ENCODE peak calls at places on chromosomes 2 and 18, in four cellular contexts. Q is K562, S is GM12878, K is HepG2. H is an unnamed sample.

GRCh38 chr2:43890855-43891254 is 52.1 kb downstream of the ABCG8 start:
- DNase-seq in S (no peak), Q (no peak), K (no peak), H (no peak)

GRCh38 chr2:196836440-196836839 is 27.3 kb upstream of the C2orf66 start:
- DNase-seq in S (no peak), K (no peak), Q (no peak), H (no peak)

GRCh38 chr2:9805435-9806297 is 37.6 kb upstream of the TAF1B start:
- DNase-seq in K (no peak), Q (no peak), S (no peak), H (no peak)

GRCh38 chr2:222105046-222105445 is 193.8 kb downstream of the PAX3 start:
- DNase-seq in K (no peak), Q (no peak), S (no peak), H (no peak)

GRCh38 chr18:13120967-13121586 is 97.5 kb upstream of the LDLRAD4 start:
- DNase-seq in S (no peak), Q (no peak), K (no peak), H (no peak)

GRCh38 chr2:120620025-120620793 is 115.5 kb upstream of the GLI2 start:
- DNase-seq in S (no peak), Q (no peak), K (no peak), H (no peak)

GRCh38 chr2:127205211-127206140 is 14.6 kb downstream of the CYP27C1 start:
- DNase-seq in K (no peak), Q (no peak), S (no peak), H (no peak)

GRCh38 chr18:8662574-8663255 is 42.6 kb upstream of the MTCL1 start:
- DNase-seq in Q (no peak), S (no peak), K (no peak), H (peak)

GRCh38 chr2:58762176-58762781 is 521.2 kb upstream of the FANCL start:
- DNase-seq in Q (peak), K (peak), S (no peak), H (peak)

GRCh38 chr2:214593723-214594122 is 182.9 kb downstream of the VWC2L start:
- DNase-seq in S (no peak), Q (no peak), K (peak), H (peak)

GRCh38 chr2:69581774-69582581 is 61.6 kb downstream of the AAK1 start:
- DNase-seq in K (peak), S (peak), Q (no peak), H (no peak)

GRCh38 chr2:230793573-230794359 is 71.0 kb upstream of the ITM2C start:
- DNase-seq in K (no peak), S (no peak), Q (no peak), H (no peak)

GRCh38 chr2:152369176-152369860 is 34.3 kb downstream of the FMNL2 start:
- DNase-seq in K (peak), Q (no peak), S (no peak), H (no peak)

GRCh38 chr2:162029287-162029901 is 44.6 kb downstream of the DPP4 start:
- DNase-seq in S (no peak), K (peak), Q (no peak), H (no peak)

GRCh38 chr2:237431372-237431771 is 17.4 kb upstream of the COL6A3 start:
- DNase-seq in Q (no peak), K (no peak), S (no peak), H (no peak)

GRCh38 chr18:63963610-63964256 is 6.1 kb upstream of the SERPINB8 start:
- DNase-seq in Q (no peak), S (no peak), K (peak), H (peak)

GRCh38 chr2:25521665-25522387 is 151.6 kb downstream of the DTNB start:
- DNase-seq in S (peak), Q (peak), K (peak), H (no peak)

GRCh38 chr2:23460228-23460627 is 75.2 kb downstream of the KLHL29 start:
- DNase-seq in K (no peak), Q (no peak), S (no peak), H (no peak)

GRCh38 chr2:88190808-88191721 is 20.9 kb downstream of the THNSL2 start:
- DNase-seq in Q (peak), S (no peak), K (peak), H (peak)

GRCh38 chr18:2985628-2986027 is 27.3 kb downstream of the LPIN2 start:
- DNase-seq in S (no peak), K (peak), Q (peak), H (no peak)

GRCh38 chr2:174764281-174765063 is at the start of gene CHRNA1:
- DNase-seq in K (no peak), Q (no peak), S (no peak), H (no peak)

GRCh38 chr18:77123313-77124231 is 9.0 kb downstream of the MBP start:
- DNase-seq in K (no peak), Q (no peak), S (no peak), H (no peak)

GRCh38 chr2:238946586-238947242 is 98.8 kb downstream of the TWIST2 start:
- DNase-seq in Q (no peak), S (no peak), K (no peak), H (no peak)

GRCh38 chr2:144679942-144680341 is 160.0 kb upstream of the ZEB2 start:
- DNase-seq in K (no peak), S (no peak), Q (no peak), H (no peak)

GRCh38 chr2:180442860-180443644 is 436.0 kb upstream of the CWC22 start:
- DNase-seq in S (no peak), Q (no peak), K (no peak), H (no peak)

DNA sequence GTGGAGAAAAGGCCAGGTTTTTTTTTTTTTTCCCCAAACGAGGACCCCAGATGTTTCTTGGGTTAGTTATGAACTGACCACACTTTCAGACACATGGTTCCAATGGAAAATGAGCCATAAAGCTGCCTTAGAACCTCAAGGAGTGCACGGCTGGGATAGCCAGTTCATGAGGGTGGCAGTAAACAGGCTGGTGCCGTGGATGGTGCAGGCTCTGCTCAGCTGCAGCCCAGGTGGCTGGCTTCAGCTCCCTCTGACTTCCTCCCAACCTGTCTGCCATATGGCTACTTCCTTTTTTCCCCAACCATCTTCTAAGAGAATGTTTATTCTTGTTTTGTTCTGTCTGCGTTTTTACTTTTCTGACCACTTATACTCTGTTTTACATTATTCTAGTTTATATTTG is 109.8 kb upstream of the LMAN1 start:
- DNase-seq in K (no peak), Q (no peak), S (no peak), H (no peak)
- TF ChIP-seq CBFB in K (no peak), Q (no peak), S (no peak), H (no peak)

GRCh38 chr2:29525921-29526320 is 395.5 kb downstream of the ALK start:
- DNase-seq in S (no peak), Q (no peak), K (no peak), H (no peak)
- TF ChIP-seq MAX in S (no peak), Q (no peak), K (no peak), H (no peak)

GRCh38 chr2:62016957-62017356 is 111.5 kb downstream of the COMMD1 start:
- DNase-seq in Q (no peak), S (no peak), K (no peak), H (no peak)

GRCh38 chr2:62010632-62011276 is 105.3 kb downstream of the COMMD1 start:
- DNase-seq in S (peak), K (no peak), Q (no peak), H (no peak)

GRCh38 chr2:62014102-62014501 is 108.6 kb downstream of the COMMD1 start:
- DNase-seq in K (peak), S (no peak), Q (no peak), H (no peak)
- TF ChIP-seq CBFB in K (no peak), S (no peak), Q (no peak), H (no peak)

GRCh38 chr2:206984206-206984605 is 44.9 kb downstream of the CPO start:
- DNase-seq in Q (no peak), K (no peak), S (no peak), H (no peak)
- TF ChIP-seq MAX in Q (no peak), K (no peak), S (no peak), H (no peak)

DNA sequence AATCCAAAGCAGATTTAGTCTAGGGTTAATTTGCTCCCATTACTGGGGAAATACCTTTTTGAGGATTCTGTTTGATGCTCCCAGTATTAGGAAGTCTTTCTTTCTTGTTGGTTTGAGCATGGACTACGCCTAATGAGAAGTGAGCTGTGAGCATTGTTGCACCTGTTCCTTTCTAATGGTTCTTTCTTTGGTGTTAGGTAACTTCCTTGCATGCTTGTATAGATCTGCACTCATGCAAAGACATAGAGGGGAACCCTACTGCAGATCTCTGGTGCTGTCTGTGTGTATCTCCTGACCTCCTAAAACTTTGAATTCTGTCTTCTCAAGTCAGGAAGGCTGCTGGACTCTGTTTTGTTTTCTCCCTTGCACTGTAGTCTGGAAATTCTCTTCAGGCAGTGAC is 12.8 kb upstream of the TDRD15 start:
- DNase-seq in K (no peak), S (no peak), Q (no peak), H (no peak)
- TF ChIP-seq CBFB in K (no peak), S (no peak), Q (no peak), H (no peak)

DNA sequence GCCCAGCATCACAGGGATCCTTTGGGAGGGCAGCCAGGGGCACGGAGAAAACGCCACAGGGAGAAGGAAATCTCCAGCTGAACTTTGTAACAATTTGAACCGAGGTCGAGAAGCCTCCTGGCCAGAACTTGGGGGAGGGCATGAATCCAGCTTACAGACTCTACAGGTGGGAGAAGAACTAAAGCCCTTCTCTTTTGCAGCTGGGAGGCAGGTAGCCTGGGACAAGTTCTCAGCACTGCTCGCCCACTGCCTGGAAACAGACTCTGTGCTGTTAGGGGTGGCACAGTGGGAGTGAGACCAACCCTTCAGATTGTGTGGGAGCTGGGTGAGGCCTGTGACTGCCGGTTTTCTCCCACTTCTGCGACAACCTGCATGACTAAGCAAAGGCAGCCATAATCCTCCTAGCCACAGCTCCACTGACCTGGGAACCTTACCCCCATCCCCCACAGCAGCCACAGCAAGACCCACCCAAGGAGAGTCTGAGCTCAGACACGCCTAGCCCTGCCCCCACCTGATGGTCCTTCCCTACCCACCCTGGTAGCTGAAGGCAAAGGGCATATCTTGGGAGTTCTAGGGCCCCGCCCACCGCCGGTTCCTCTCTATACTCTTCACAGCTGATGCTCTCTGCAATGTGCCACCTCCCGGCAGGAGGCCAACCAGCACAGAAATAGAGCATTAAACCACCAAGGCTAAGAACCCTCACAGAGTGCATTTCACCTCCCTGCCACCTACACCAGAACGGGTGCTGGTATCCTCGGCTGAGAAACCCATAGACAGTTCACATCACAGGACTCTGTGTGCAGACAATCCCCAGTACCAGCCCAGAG is 136.0 kb upstream of the SIX2 start:
- DNase-seq in K (no peak), Q (no peak), S (no peak), H (no peak)
- TF ChIP-seq MAX in K (no peak), Q (no peak), S (no peak), H (no peak)

GRCh38 chr2:11270891-11271290 is 73.5 kb downstream of the ROCK2 start:
- DNase-seq in S (no peak), Q (no peak), K (no peak), H (no peak)
- TF ChIP-seq CBFB in S (no peak), Q (no peak), K (no peak), H (no peak)

DNA sequence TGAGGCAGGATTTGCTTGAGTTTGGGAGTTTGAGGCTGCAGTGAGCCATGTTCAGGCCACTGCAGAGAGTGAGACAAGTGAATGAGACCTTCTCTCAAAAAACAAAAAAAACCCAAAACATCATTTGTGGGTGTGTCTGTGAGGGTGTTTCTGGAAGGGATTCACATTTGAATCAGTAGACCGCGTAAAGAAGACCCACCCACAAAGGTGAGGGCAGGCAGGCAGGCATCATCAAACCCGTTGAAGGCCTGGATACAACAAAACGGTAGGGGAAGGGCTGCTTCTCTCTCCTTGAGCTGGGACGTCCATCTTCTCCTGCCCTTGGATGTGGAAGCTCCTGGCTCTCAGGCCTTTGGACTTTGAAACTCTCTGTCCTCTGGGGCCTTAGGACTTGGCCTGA is 25.4 kb downstream of the CDKL4 start:
- DNase-seq in S (no peak), K (no peak), Q (no peak), H (no peak)
- TF ChIP-seq MAX in S (no peak), K (no peak), Q (no peak), H (no peak)

GRCh38 chr2:54478899-54479298 is 22.8 kb downstream of the SPTBN1 start:
- DNase-seq in K (no peak), Q (no peak), S (no peak), H (no peak)
- TF ChIP-seq CBFB in K (no peak), Q (no peak), S (no peak), H (no peak)

GRCh38 chr2:219352448-219353023 is 20.0 kb upstream of the RESP18 start:
- DNase-seq in S (no peak), Q (peak), K (peak), H (peak)
- TF ChIP-seq MAX in S (no peak), Q (no peak), K (no peak), H (no peak)